ENCODE peak calls at places on chromosomes 16 and 17, in seven cellular contexts. C is caudate nucleus, N is cardiac muscle cell, D is nucleus accumbens, J is NCI-H1694 treated with DMSO at 0.1 percent for 48 hours, K is cardiac fibroblast, T is NCI-H69. W is an unnamed sample.

GRCh38 chr16:78212674-78213073 is 113.2 kb downstream of the WWOX start:
- DNase-seq in T (no peak), J (no peak), D (no peak), C (no peak), N (no peak), K (no peak), W (no peak)

GRCh38 chr16:63575031-63575430 is 1538.8 kb upstream of the CDH8 start:
- DNase-seq in C (no peak), K (no peak), D (no peak), T (no peak), J (no peak), N (no peak), W (no peak)

GRCh38 chr17:40283662-40284061 is 4.0 kb upstream of the CDC6 start:
- DNase-seq in D (no peak), N (no peak), J (no peak), C (no peak), K (peak), T (no peak), W (peak)

GRCh38 chr16:86044881-86045600 is 146.1 kb downstream of the IRF8 start:
- DNase-seq in N (no peak), D (no peak), J (no peak), C (no peak), K (no peak), T (no peak), W (no peak)

GRCh38 chr17:78166416-78166815 is 2.0 kb upstream of the SYNGR2 start:
- DNase-seq in D (no peak), C (no peak), N (no peak), K (no peak), J (no peak), T (peak), W (no peak)

GRCh38 chr17:50177983-50178834 is 12.4 kb downstream of the SGCA start:
- DNase-seq in T (peak), N (peak), D (peak), C (peak), K (peak), J (no peak), W (peak)

GRCh38 chr17:76667786-76668453 is 24.4 kb upstream of the ST6GALNAC1 start:
- DNase-seq in K (no peak), T (no peak), N (no peak), J (no peak), D (no peak), C (no peak), W (no peak)

GRCh38 chr16:6009151-6009550 is 911.6 kb upstream of the EEF2KMT start:
- DNase-seq in C (no peak), K (no peak), T (no peak), J (no peak), N (no peak), D (no peak), W (no peak)

GRCh38 chr17:5619088-5619740 is 34.9 kb upstream of the NLRP1 start:
- DNase-seq in K (no peak), D (no peak), C (no peak), T (peak), J (peak), N (no peak), W (no peak)

GRCh38 chr17:60386137-60386395 is 5.9 kb downstream of the USP32 start:
- DNase-seq in K (no peak), T (no peak), D (no peak), N (no peak), C (no peak), J (no peak), W (no peak)

GRCh38 chr17:73650147-73650546 is 5.9 kb upstream of the SDK2 start:
- DNase-seq in K (no peak), C (no peak), T (peak), N (peak), J (peak), D (peak), W (no peak)

GRCh38 chr16:22861585-22861984 is 47.6 kb downstream of the HS3ST2 start:
- DNase-seq in D (no peak), C (no peak), N (no peak), T (no peak), J (no peak), K (no peak), W (no peak)

GRCh38 chr17:73320601-73321264 is 8.9 kb upstream of the CDC42EP4 start:
- DNase-seq in K (no peak), N (peak), J (no peak), T (peak), D (no peak), C (no peak), W (no peak)

GRCh38 chr17:38877130-38877851 is 7.4 kb downstream of the LASP1 start:
- DNase-seq in J (no peak), K (no peak), N (no peak), T (peak), D (peak), C (peak), W (no peak)

GRCh38 chr16:53768167-53768566 is 64.2 kb downstream of the FTO start:
- DNase-seq in D (no peak), N (no peak), C (no peak), T (peak), J (no peak), K (peak), W (no peak)

GRCh38 chr17:31248986-31249385 is 48.1 kb downstream of the OMG start:
- DNase-seq in N (no peak), K (peak), D (no peak), C (no peak), J (no peak), T (no peak), W (peak)

GRCh38 chr16:528111-529011 is 849 bp downstream of the CAPN15 start:
- DNase-seq in D (no peak), K (peak), N (peak), C (no peak), J (no peak), T (peak), W (no peak)

GRCh38 chr17:50186661-50187402 is 14.6 kb downstream of the COL1A1 start:
- DNase-seq in D (no peak), N (no peak), K (peak), T (no peak), J (no peak), C (no peak), W (no peak)

GRCh38 chr17:78993981-78994671 is 14.4 kb upstream of the LGALS3BP start:
- DNase-seq in T (no peak), K (no peak), C (no peak), J (no peak), D (no peak), N (no peak), W (no peak)

GRCh38 chr17:7078711-7079110 is 1.3 kb downstream of the CLEC10A start:
- DNase-seq in J (no peak), C (no peak), K (no peak), T (no peak), N (no peak), D (no peak), W (no peak)